ENCODE peak calls at places on chromosomes 7 and 10, in ten cellular contexts. One of them, this sample, is unnamed.

GRCh38 chr7:50278120-50278519 is 26.4 kb upstream of the IKZF1 start:
- DNase-seq in lower lobe of right lung: no peak
- DNase-seq in ELR: no peak
- DNase-seq in A172: no peak
- DNase-seq in retina: no peak
- DNase-seq in GM23248: no peak
- DNase-seq in NCI-H524 treated with DMSO at 0.1 percent for 48 hours: no peak
- DNase-seq in stimulated activated CD8-positive, alpha-beta memory T cell treated with anti-CD3 and anti-CD28 coated beads, Interleukin-4, amount 100 ng/mL, for 1 hour: no peak
- DNase-seq in psoas muscle: no peak
- DNase-seq in kidney glomerular epithelial cell: no peak
- DNase-seq in this sample: no peak

GRCh38 chr7:95155965-95156364 is 168.4 kb downstream of the PON1 start:
- DNase-seq in retina: no peak
- DNase-seq in kidney glomerular epithelial cell: no peak
- DNase-seq in GM23248: no peak
- DNase-seq in ELR: no peak
- DNase-seq in NCI-H524 treated with DMSO at 0.1 percent for 48 hours: no peak
- DNase-seq in stimulated activated CD8-positive, alpha-beta memory T cell treated with anti-CD3 and anti-CD28 coated beads, Interleukin-4, amount 100 ng/mL, for 1 hour: no peak
- DNase-seq in lower lobe of right lung: peak; percentile 29
- DNase-seq in A172: no peak
- DNase-seq in psoas muscle: no peak
- DNase-seq in this sample: no peak

GRCh38 chr7:23547662-23548061 is 15.9 kb upstream of the TRA2A start:
- DNase-seq in kidney glomerular epithelial cell: no peak
- DNase-seq in A172: no peak
- DNase-seq in GM23248: no peak
- DNase-seq in ELR: no peak
- DNase-seq in lower lobe of right lung: no peak
- DNase-seq in NCI-H524 treated with DMSO at 0.1 percent for 48 hours: no peak
- DNase-seq in stimulated activated CD8-positive, alpha-beta memory T cell treated with anti-CD3 and anti-CD28 coated beads, Interleukin-4, amount 100 ng/mL, for 1 hour: no peak
- DNase-seq in retina: no peak
- DNase-seq in psoas muscle: no peak
- DNase-seq in this sample: no peak

GRCh38 chr7:115038158-115038557 is 116.3 kb downstream of the MDFIC start:
- DNase-seq in lower lobe of right lung: no peak
- DNase-seq in stimulated activated CD8-positive, alpha-beta memory T cell treated with anti-CD3 and anti-CD28 coated beads, Interleukin-4, amount 100 ng/mL, for 1 hour: no peak
- DNase-seq in ELR: no peak
- DNase-seq in kidney glomerular epithelial cell: no peak
- DNase-seq in retina: no peak
- DNase-seq in NCI-H524 treated with DMSO at 0.1 percent for 48 hours: no peak
- DNase-seq in GM23248: no peak
- DNase-seq in psoas muscle: no peak
- DNase-seq in A172: no peak
- DNase-seq in this sample: no peak

GRCh38 chr7:99557940-99558305 is 519 bp upstream of the ZNF655 start:
- DNase-seq in lower lobe of right lung: no peak
- DNase-seq in kidney glomerular epithelial cell: no peak
- DNase-seq in GM23248: no peak
- DNase-seq in stimulated activated CD8-positive, alpha-beta memory T cell treated with anti-CD3 and anti-CD28 coated beads, Interleukin-4, amount 100 ng/mL, for 1 hour: no peak
- DNase-seq in A172: no peak
- DNase-seq in ELR: no peak
- DNase-seq in retina: no peak
- DNase-seq in NCI-H524 treated with DMSO at 0.1 percent for 48 hours: no peak
- DNase-seq in psoas muscle: no peak
- DNase-seq in this sample: no peak

GRCh38 chr10:84340632-84341537 is 12.5 kb downstream of the CCSER2 start:
- DNase-seq in lower lobe of right lung: no peak
- DNase-seq in A172: no peak
- DNase-seq in NCI-H524 treated with DMSO at 0.1 percent for 48 hours: no peak
- DNase-seq in stimulated activated CD8-positive, alpha-beta memory T cell treated with anti-CD3 and anti-CD28 coated beads, Interleukin-4, amount 100 ng/mL, for 1 hour: no peak
- DNase-seq in kidney glomerular epithelial cell: no peak
- DNase-seq in ELR: no peak
- DNase-seq in GM23248: no peak
- DNase-seq in psoas muscle: no peak
- DNase-seq in retina: no peak
- DNase-seq in this sample: no peak

GRCh38 chr10:29881811-29882210 is 177.6 kb downstream of the JCAD start:
- DNase-seq in retina: no peak
- DNase-seq in NCI-H524 treated with DMSO at 0.1 percent for 48 hours: no peak
- DNase-seq in kidney glomerular epithelial cell: no peak
- DNase-seq in GM23248: no peak
- DNase-seq in psoas muscle: no peak
- DNase-seq in ELR: no peak
- DNase-seq in lower lobe of right lung: no peak
- DNase-seq in stimulated activated CD8-positive, alpha-beta memory T cell treated with anti-CD3 and anti-CD28 coated beads, Interleukin-4, amount 100 ng/mL, for 1 hour: no peak
- DNase-seq in A172: no peak
- DNase-seq in this sample: no peak

GRCh38 chr7:132158841-132159240 is 417.4 kb downstream of the PLXNA4 start:
- DNase-seq in GM23248: no peak
- DNase-seq in retina: no peak
- DNase-seq in ELR: no peak
- DNase-seq in A172: no peak
- DNase-seq in stimulated activated CD8-positive, alpha-beta memory T cell treated with anti-CD3 and anti-CD28 coated beads, Interleukin-4, amount 100 ng/mL, for 1 hour: no peak
- DNase-seq in lower lobe of right lung: no peak
- DNase-seq in NCI-H524 treated with DMSO at 0.1 percent for 48 hours: no peak
- DNase-seq in kidney glomerular epithelial cell: no peak
- DNase-seq in psoas muscle: no peak
- DNase-seq in this sample: no peak

GRCh38 chr7:95598511-95598910 is 2.2 kb upstream of the PDK4 start:
- DNase-seq in NCI-H524 treated with DMSO at 0.1 percent for 48 hours: no peak
- DNase-seq in GM23248: no peak
- DNase-seq in ELR: no peak
- DNase-seq in retina: no peak
- DNase-seq in stimulated activated CD8-positive, alpha-beta memory T cell treated with anti-CD3 and anti-CD28 coated beads, Interleukin-4, amount 100 ng/mL, for 1 hour: no peak
- DNase-seq in lower lobe of right lung: no peak
- DNase-seq in A172: no peak
- DNase-seq in psoas muscle: no peak
- DNase-seq in kidney glomerular epithelial cell: no peak
- DNase-seq in this sample: no peak

GRCh38 chr10:15374156-15374555 is 3.1 kb upstream of the FAM171A1 start:
- DNase-seq in GM23248: no peak
- DNase-seq in retina: no peak
- DNase-seq in NCI-H524 treated with DMSO at 0.1 percent for 48 hours: no peak
- DNase-seq in stimulated activated CD8-positive, alpha-beta memory T cell treated with anti-CD3 and anti-CD28 coated beads, Interleukin-4, amount 100 ng/mL, for 1 hour: no peak
- DNase-seq in ELR: no peak
- DNase-seq in psoas muscle: no peak
- DNase-seq in lower lobe of right lung: no peak
- DNase-seq in A172: no peak
- DNase-seq in kidney glomerular epithelial cell: no peak
- DNase-seq in this sample: no peak

GRCh38 chr7:17951745-17952254 is 11.5 kb upstream of the SNX13 start:
- DNase-seq in kidney glomerular epithelial cell: no peak
- DNase-seq in stimulated activated CD8-positive, alpha-beta memory T cell treated with anti-CD3 and anti-CD28 coated beads, Interleukin-4, amount 100 ng/mL, for 1 hour: no peak
- DNase-seq in ELR: no peak
- DNase-seq in A172: no peak
- DNase-seq in lower lobe of right lung: no peak
- DNase-seq in GM23248: no peak
- DNase-seq in NCI-H524 treated with DMSO at 0.1 percent for 48 hours: no peak
- DNase-seq in psoas muscle: no peak
- DNase-seq in retina: no peak
- DNase-seq in this sample: no peak

GRCh38 chr10:124066744-124067714 is 26.4 kb downstream of the CHST15 start:
- DNase-seq in psoas muscle: no peak
- DNase-seq in lower lobe of right lung: no peak
- DNase-seq in stimulated activated CD8-positive, alpha-beta memory T cell treated with anti-CD3 and anti-CD28 coated beads, Interleukin-4, amount 100 ng/mL, for 1 hour: no peak
- DNase-seq in retina: no peak
- DNase-seq in A172: no peak
- DNase-seq in ELR: no peak
- DNase-seq in GM23248: no peak
- DNase-seq in kidney glomerular epithelial cell: no peak
- DNase-seq in NCI-H524 treated with DMSO at 0.1 percent for 48 hours: no peak
- DNase-seq in this sample: peak; percentile 68